ENCODE peak calls at places on chromosomes 3 and 15, in ten cellular contexts. U is NCI-H524; W is mesendoderm; Z is RWPE1; G is activated effector memory CD4-positive, alpha-beta T cell treated with Interleukin-2 at 50 U/mL for 16 hours; C is T-helper 9 cell; P is spleen; L is psoas muscle; I is GM18507; T is Peyer's patch. E is an unnamed sample.

GRCh38 chr15:65344909-65345275 is 32.9 kb downstream of the IGDCC3 start:
- DNase-seq in I (no peak), G (no peak), P (peak), C (no peak), T (no peak), Z (peak), L (no peak), U (no peak), W (no peak), E (no peak)

GRCh38 chr15:66735909-66736305 is 33.9 kb downstream of the SMAD6 start:
- DNase-seq in I (no peak), G (no peak), Z (no peak), L (peak), C (no peak), W (no peak), P (no peak), T (no peak), U (no peak), E (no peak)

GRCh38 chr3:35932995-35933394 is 293.7 kb downstream of the ARPP21 start:
- DNase-seq in G (no peak), W (no peak), I (no peak), L (no peak), P (no peak), C (no peak), T (no peak), U (no peak), Z (peak), E (no peak)

GRCh38 chr3:76585794-76586392 is 454.0 kb upstream of the ROBO2 start:
- DNase-seq in P (no peak), I (no peak), W (peak), C (no peak), T (no peak), Z (peak), G (no peak), L (no peak), U (no peak), E (no peak)

GRCh38 chr15:74552761-74553441 is 11.9 kb downstream of the ARID3B start:
- DNase-seq in L (no peak), T (no peak), W (no peak), P (no peak), C (no peak), U (no peak), I (no peak), Z (no peak), G (no peak), E (no peak)

GRCh38 chr3:142782616-142783015 is 58.8 kb downstream of the TRPC1 start:
- DNase-seq in G (no peak), T (no peak), Z (no peak), I (no peak), W (no peak), L (no peak), P (no peak), U (no peak), C (no peak), E (no peak)

GRCh38 chr3:18046531-18046930 is 304.1 kb upstream of the TBC1D5 start:
- DNase-seq in L (no peak), W (no peak), Z (no peak), I (no peak), U (no peak), P (no peak), C (no peak), G (no peak), T (no peak), E (no peak)

GRCh38 chr15:40594429-40594836 is 384 bp downstream of the KNL1 start:
- DNase-seq in L (peak), I (peak), W (no peak), T (peak), Z (peak), C (peak), P (peak), U (peak), G (no peak), E (peak)